ENCODE peak calls at places on chromosome 20, in four cellular contexts. T, B, D and W are unnamed samples.

GRCh38 chr20:48329676-48330644 is 497.8 kb downstream of the PREX1 start:
- DNase-seq in T (no peak), B (peak), D (no peak), W (peak)

GRCh38 chr20:25470045-25470444 is 62.6 kb downstream of the GINS1 start:
- DNase-seq in T (no peak), B (peak), D (no peak), W (peak)

GRCh38 chr20:33539129-33539528 is 49.2 kb downstream of the CBFA2T2 start:
- DNase-seq in T (no peak), B (no peak), D (no peak), W (no peak)

GRCh38 chr20:40390654-40391053 is 298.4 kb downstream of the MAFB start:
- DNase-seq in T (no peak), B (no peak), D (no peak), W (no peak)

GRCh38 chr20:32356935-32357868 is 929 bp upstream of the ASXL1 start:
- DNase-seq in T (peak), B (peak), D (peak), W (no peak)

GRCh38 chr20:38536310-38536709 is 44.7 kb upstream of the ADIG start:
- DNase-seq in T (no peak), B (no peak), D (no peak), W (no peak)

GRCh38 chr20:62642666-62643520 is 590 bp downstream of the SLCO4A1 start:
- DNase-seq in T (no peak), B (peak), D (peak), W (peak)

GRCh38 chr20:6595704-6596103 is 171.8 kb upstream of the BMP2 start:
- DNase-seq in T (no peak), B (no peak), D (no peak), W (no peak)

GRCh38 chr20:641516-641913 is 11.5 kb downstream of the SRXN1 start:
- DNase-seq in T (no peak), B (peak), D (no peak), W (peak)

GRCh38 chr20:46220808-46221207 is 87.5 kb downstream of the CDH22 start:
- DNase-seq in T (no peak), B (peak), D (peak), W (peak)

GRCh38 chr20:40958598-40958997 is 70.0 kb upstream of the TOP1 start:
- DNase-seq in T (peak), B (no peak), D (no peak), W (no peak)

GRCh38 chr20:62617711-62618483 is 24.4 kb upstream of the SLCO4A1 start:
- DNase-seq in T (peak), B (no peak), D (no peak), W (no peak)

GRCh38 chr20:38447251-38447661 is 12.1 kb upstream of the SNHG17 start:
- DNase-seq in T (no peak), B (no peak), D (no peak), W (no peak)

GRCh38 chr20:51660741-51661608 is 107.2 kb downstream of the ATP9A start:
- DNase-seq in T (no peak), B (no peak), D (no peak), W (no peak)

GRCh38 chr20:25389858-25390537 is 637 bp downstream of the ABHD12 start:
- DNase-seq in T (peak), B (peak), D (peak), W (peak)

GRCh38 chr20:50799176-50799889 is 4.5 kb downstream of the BCAS4 start:
- DNase-seq in T (no peak), B (peak), D (no peak), W (no peak)

GRCh38 chr20:61037498-61037897 is 214.6 kb upstream of the CDH4 start:
- DNase-seq in T (no peak), B (no peak), D (no peak), W (no peak)

GRCh38 chr20:2172305-2173175 is 70.9 kb downstream of the STK35 start:
- DNase-seq in T (peak), B (peak), D (peak), W (peak)

GRCh38 chr20:56527521-56527920 is 3.0 kb downstream of the FAM209A start:
- DNase-seq in T (no peak), B (no peak), D (no peak), W (no peak)

GRCh38 chr20:33576432-33576883 is 85.7 kb upstream of the C20orf144 start:
- DNase-seq in T (no peak), B (peak), D (peak), W (peak)

GRCh38 chr20:23245553-23246128 is 105.0 kb upstream of the NXT1 start:
- DNase-seq in T (peak), B (peak), D (no peak), W (no peak)

GRCh38 chr20:11582073-11582472 is 335.6 kb upstream of the BTBD3 start:
- DNase-seq in T (no peak), B (no peak), D (no peak), W (no peak)

GRCh38 chr20:36629719-36630340 is 16.2 kb downstream of the SLA2 start:
- DNase-seq in T (no peak), B (no peak), D (no peak), W (no peak)

GRCh38 chr20:63384336-63384735 is 23.2 kb upstream of the CHRNA4 start:
- DNase-seq in T (no peak), B (no peak), D (no peak), W (no peak)

GRCh38 chr20:63917811-63918210 is 22.9 kb downstream of the DNAJC5 start:
- DNase-seq in T (no peak), B (no peak), D (no peak), W (no peak)

GRCh38 chr20:46305331-46305972 is 2.8 kb downstream of the CDH22 start:
- DNase-seq in T (no peak), B (no peak), D (no peak), W (no peak)

GRCh38 chr20:20364016-20364746 is 3.7 kb upstream of the INSM1 start:
- DNase-seq in T (no peak), B (peak), D (peak), W (no peak)

GRCh38 chr20:45993197-45993951 is 15.3 kb upstream of the MMP9 start:
- DNase-seq in T (no peak), B (no peak), D (no peak), W (no peak)

GRCh38 chr20:47389867-47390347 is 33.4 kb upstream of the ZMYND8 start:
- DNase-seq in T (no peak), B (no peak), D (no peak), W (no peak)

GRCh38 chr20:36304786-36305495 is 1.2 kb upstream of the DLGAP4 start:
- DNase-seq in T (no peak), B (peak), D (no peak), W (no peak)

GRCh38 chr20:32470025-32470861 is 112.1 kb downstream of the ASXL1 start:
- DNase-seq in T (no peak), B (peak), D (no peak), W (no peak)

GRCh38 chr20:38227578-38228360 is 32.8 kb downstream of the KIAA1755 start:
- DNase-seq in T (peak), B (no peak), D (no peak), W (no peak)

GRCh38 chr20:3383878-3384495 is 23.5 kb downstream of the DNAAF9 start:
- DNase-seq in T (no peak), B (no peak), D (no peak), W (no peak)

GRCh38 chr20:47974234-47974878 is 189.1 kb upstream of the SULF2 start:
- DNase-seq in T (no peak), B (no peak), D (no peak), W (no peak)

GRCh38 chr20:4406627-4407026 is 315.1 kb upstream of the PRND start:
- DNase-seq in T (no peak), B (no peak), D (no peak), W (no peak)

GRCh38 chr20:32125511-32125910 is 16.0 kb downstream of the TM9SF4 start:
- DNase-seq in T (no peak), B (no peak), D (no peak), W (no peak)

GRCh38 chr20:46898433-46898832 is 3.8 kb downstream of the EYA2 start:
- DNase-seq in T (no peak), B (no peak), D (peak), W (no peak)

GRCh38 chr20:56839791-56840190 is 210.7 kb downstream of the TFAP2C start:
- DNase-seq in T (no peak), B (no peak), D (no peak), W (no peak)

GRCh38 chr20:44594730-44595129 is 12.4 kb downstream of the PKIG start:
- DNase-seq in T (peak), B (no peak), D (no peak), W (no peak)